ENCODE peak calls at places on chromosomes 3 and 15, in nine cellular contexts. C is CD8-positive, alpha-beta T cell; R is fibroblast of lung; E is K562; U is GM23338; Z is psoas muscle; I is lower leg skin; X is prostate gland; W is A673. P is an unnamed sample.

GRCh38 chr15:100703032-100703578 is 100.7 kb downstream of the ASB7 start:
- DNase-seq in C (no peak), R (peak), E (peak), U (no peak), Z (no peak), I (peak), X (no peak), W (no peak), P (peak)

GRCh38 chr3:47362704-47363103 is 18.1 kb upstream of the PTPN23 start:
- DNase-seq in C (no peak), R (no peak), E (no peak), U (no peak), Z (no peak), I (no peak), X (no peak), W (no peak), P (peak)

GRCh38 chr3:39180546-39181346 is 11.6 kb downstream of the XIRP1 start:
- DNase-seq in C (peak), R (peak), E (peak), U (peak), Z (peak), I (peak), X (peak), W (peak), P (peak)

GRCh38 chr3:155391583-155391982 is 98.1 kb upstream of the STRIT1 start:
- DNase-seq in C (no peak), R (peak), E (no peak), U (peak), Z (no peak), I (no peak), X (no peak), W (peak), P (peak)

GRCh38 chr3:159128628-159129027 is 326.8 kb downstream of the MFSD1 start:
- DNase-seq in C (no peak), R (no peak), E (no peak), U (no peak), Z (no peak), I (no peak), X (no peak), W (no peak), P (peak)

GRCh38 chr3:35758358-35758757 is 119.0 kb downstream of the ARPP21 start:
- DNase-seq in C (no peak), R (no peak), E (no peak), U (peak), Z (no peak), I (no peak), X (no peak), W (no peak), P (no peak)

GRCh38 chr3:104298662-104299061 is 1068.0 kb upstream of the ALCAM start:
- DNase-seq in C (no peak), R (no peak), E (no peak), U (no peak), Z (no peak), I (no peak), X (no peak), W (no peak), P (no peak)

GRCh38 chr3:172787746-172788145 is 37.2 kb downstream of the ECT2 start:
- DNase-seq in C (no peak), R (peak), E (no peak), U (no peak), Z (no peak), I (no peak), X (no peak), W (no peak), P (peak)

GRCh38 chr3:30549600-30549999 is 56.8 kb upstream of the TGFBR2 start:
- DNase-seq in C (no peak), R (no peak), E (no peak), U (peak), Z (no peak), I (no peak), X (no peak), W (peak), P (no peak)

GRCh38 chr3:174403831-174404230 is 455.3 kb upstream of the NAALADL2 start:
- DNase-seq in C (no peak), R (no peak), E (no peak), U (no peak), Z (no peak), I (no peak), X (no peak), W (no peak), P (no peak)

GRCh38 chr3:48039487-48040190 is 23.4 kb upstream of the MAP4 start:
- DNase-seq in C (no peak), R (peak), E (no peak), U (peak), Z (no peak), I (no peak), X (no peak), W (peak), P (peak)

GRCh38 chr15:88219623-88220022 is 36.9 kb downstream of the NTRK3 start:
- DNase-seq in C (no peak), R (no peak), E (no peak), U (no peak), Z (no peak), I (no peak), X (no peak), W (no peak), P (no peak)

GRCh38 chr3:33911525-33912322 is 113.3 kb downstream of the PDCD6IP start:
- DNase-seq in C (no peak), R (peak), E (peak), U (no peak), Z (no peak), I (no peak), X (no peak), W (no peak), P (peak)

GRCh38 chr3:192869131-192870027 is 48.3 kb downstream of the MB21D2 start:
- DNase-seq in C (no peak), R (peak), E (no peak), U (no peak), Z (peak), I (no peak), X (no peak), W (peak), P (peak)

GRCh38 chr3:130700541-130700940 is 46.1 kb downstream of the PIK3R4 start:
- DNase-seq in C (no peak), R (peak), E (no peak), U (no peak), Z (no peak), I (no peak), X (no peak), W (peak), P (peak)

GRCh38 chr15:44550256-44550655 is 13.3 kb downstream of the EIF3J start:
- DNase-seq in C (peak), R (peak), E (no peak), U (no peak), Z (no peak), I (no peak), X (no peak), W (peak), P (peak)

GRCh38 chr15:31486506-31486905 is 159.9 kb downstream of the KLF13 start:
- DNase-seq in C (no peak), R (no peak), E (no peak), U (peak), Z (no peak), I (peak), X (no peak), W (no peak), P (no peak)

GRCh38 chr15:82647835-82648256 is 683 bp upstream of the CPEB1 start:
- DNase-seq in C (peak), R (no peak), E (peak), U (peak), Z (peak), I (peak), X (no peak), W (no peak), P (no peak)

GRCh38 chr3:183629546-183630301 is 5.7 kb upstream of the KLHL24 start:
- DNase-seq in C (no peak), R (no peak), E (peak), U (peak), Z (no peak), I (no peak), X (no peak), W (no peak), P (peak)

GRCh38 chr3:111695584-111696213 is 100.6 kb upstream of the ZBED2 start:
- DNase-seq in C (no peak), R (peak), E (no peak), U (no peak), Z (no peak), I (no peak), X (no peak), W (peak), P (peak)

GRCh38 chr3:123331651-123332050 is 117.2 kb downstream of the ADCY5 start:
- DNase-seq in C (no peak), R (no peak), E (no peak), U (no peak), Z (no peak), I (no peak), X (no peak), W (no peak), P (no peak)

GRCh38 chr3:127286571-127287140 is 1.2 kb downstream of the PRR20G start:
- DNase-seq in C (no peak), R (no peak), E (no peak), U (no peak), Z (no peak), I (no peak), X (no peak), W (peak), P (peak)

GRCh38 chr3:12660196-12660595 is 3.7 kb downstream of the RAF1 start:
- DNase-seq in C (no peak), R (no peak), E (no peak), U (no peak), Z (no peak), I (no peak), X (no peak), W (no peak), P (no peak)

GRCh38 chr3:194396561-194396896 is 2.5 kb downstream of the GP5 start:
- DNase-seq in C (no peak), R (no peak), E (no peak), U (no peak), Z (no peak), I (no peak), X (no peak), W (no peak), P (no peak)
- H3K4me3 ChIP-seq in C (peak), R (no peak), E (no peak), U (peak), Z (peak), I (no peak), X (peak), W (no peak), P (no peak)

GRCh38 chr3:136932978-136933812 is 24.6 kb upstream of the IL20RB start:
- DNase-seq in C (no peak), R (no peak), E (no peak), U (no peak), Z (no peak), I (no peak), X (peak), W (no peak), P (no peak)

GRCh38 chr3:136931587-136931986 is 26.2 kb upstream of the IL20RB start:
- DNase-seq in C (no peak), R (no peak), E (no peak), U (no peak), Z (no peak), I (no peak), X (no peak), W (no peak), P (no peak)

GRCh38 chr3:136928240-136928639 is 29.5 kb upstream of the IL20RB start:
- DNase-seq in C (no peak), R (no peak), E (no peak), U (no peak), Z (no peak), I (no peak), X (no peak), W (no peak), P (no peak)

GRCh38 chr3:136929984-136930671 is 27.7 kb upstream of the IL20RB start:
- DNase-seq in C (no peak), R (peak), E (no peak), U (no peak), Z (peak), I (peak), X (peak), W (peak), P (peak)

DNA sequence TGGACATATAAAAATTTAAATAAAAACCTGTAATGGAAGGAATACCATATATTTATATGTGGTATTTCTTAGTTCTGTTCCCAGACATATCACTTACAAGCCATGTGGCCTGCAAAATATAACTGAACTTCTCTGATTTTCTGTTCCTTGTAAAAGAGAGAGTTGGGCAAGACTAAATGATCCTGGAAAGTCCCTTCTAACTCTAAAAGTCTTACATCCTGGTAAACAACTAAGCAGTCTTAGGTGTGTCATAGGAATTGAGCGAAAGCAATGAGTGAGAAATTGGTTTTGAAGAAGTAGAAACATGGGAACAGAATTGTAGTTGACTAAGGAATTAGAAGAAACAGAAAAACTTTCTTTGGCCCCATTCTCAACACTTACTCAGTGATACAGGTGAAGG is 25.3 kb upstream of the IL20RB start:
- DNase-seq in C (no peak), R (no peak), E (no peak), U (no peak), Z (no peak), I (no peak), X (no peak), W (no peak), P (peak)
- TF ChIP-seq CTCF in C (no peak), R (no peak), E (no peak), U (no peak), Z (no peak), I (no peak), X (no peak), W (no peak), P (no peak)

DNA sequence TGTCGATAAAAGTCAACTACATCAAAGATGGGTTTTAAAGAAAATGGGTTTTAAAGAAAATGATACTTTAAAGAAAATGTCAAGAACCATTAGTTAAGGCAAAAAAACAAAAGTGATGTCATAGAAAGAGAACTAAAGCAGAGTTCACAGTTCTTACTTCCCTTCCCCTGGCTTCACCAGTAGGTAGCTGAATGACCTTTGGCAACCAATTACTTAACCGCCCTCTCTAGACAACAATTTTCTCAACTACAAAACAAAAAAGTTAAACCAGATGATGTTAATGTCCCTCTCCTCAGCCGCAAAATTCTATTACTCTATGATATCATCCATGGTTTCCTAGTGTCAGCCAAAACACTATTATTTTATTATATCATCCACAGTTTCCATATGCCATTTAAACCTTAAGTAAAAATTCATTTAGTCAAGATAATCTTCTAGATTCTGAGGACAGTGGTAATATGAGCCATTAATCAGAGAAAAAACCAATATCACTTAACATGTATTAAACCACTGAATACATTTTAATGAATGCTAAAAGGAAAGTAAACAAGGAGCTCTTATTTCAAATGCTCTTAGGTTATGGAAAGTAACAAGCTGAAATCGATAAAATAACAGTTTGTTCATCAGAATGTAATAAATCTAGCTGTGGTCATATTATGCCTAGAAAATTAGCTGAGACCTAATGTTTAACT is 13.1 kb downstream of the RYK start:
- DNase-seq in C (no peak), R (no peak), E (no peak), U (no peak), Z (no peak), I (no peak), X (no peak), W (no peak), P (no peak)
- H3K4me3 ChIP-seq in C (no peak), R (no peak), E (no peak), U (no peak), Z (no peak), I (no peak), X (no peak), W (no peak), P (no peak)

GRCh38 chr3:143977326-143978262 is 6.0 kb downstream of the DIPK2A start:
- DNase-seq in C (no peak), R (peak), E (peak), U (no peak), Z (no peak), I (no peak), X (no peak), W (no peak), P (peak)
- TF ChIP-seq CTCF in C (no peak), R (no peak), E (no peak), U (no peak), Z (no peak), I (no peak), X (no peak), W (no peak), P (no peak)

DNA sequence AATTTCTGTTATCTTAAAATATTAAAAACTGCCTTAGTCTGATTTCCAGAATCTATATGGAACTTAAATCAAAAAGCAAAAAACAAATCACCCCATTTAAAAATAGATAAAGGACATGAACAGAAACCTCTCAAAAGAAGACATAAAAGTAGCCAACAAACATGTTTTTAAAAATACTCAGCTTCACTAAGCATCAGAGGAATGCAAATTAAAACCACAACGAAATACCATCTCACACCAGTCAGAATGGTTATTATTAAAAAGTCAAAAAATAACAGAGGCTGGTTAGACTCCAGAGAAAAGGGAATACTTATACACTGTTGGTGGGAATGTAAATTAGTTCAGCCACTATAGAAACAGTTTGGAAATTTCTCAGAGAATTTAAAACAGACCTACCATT is 367.9 kb downstream of the ZIC4 start:
- DNase-seq in C (no peak), R (no peak), E (no peak), U (no peak), Z (no peak), I (no peak), X (no peak), W (no peak), P (no peak)
- H3K4me3 ChIP-seq in C (no peak), R (no peak), E (no peak), U (no peak), Z (no peak), I (no peak), X (no peak), W (no peak), P (no peak)

DNA sequence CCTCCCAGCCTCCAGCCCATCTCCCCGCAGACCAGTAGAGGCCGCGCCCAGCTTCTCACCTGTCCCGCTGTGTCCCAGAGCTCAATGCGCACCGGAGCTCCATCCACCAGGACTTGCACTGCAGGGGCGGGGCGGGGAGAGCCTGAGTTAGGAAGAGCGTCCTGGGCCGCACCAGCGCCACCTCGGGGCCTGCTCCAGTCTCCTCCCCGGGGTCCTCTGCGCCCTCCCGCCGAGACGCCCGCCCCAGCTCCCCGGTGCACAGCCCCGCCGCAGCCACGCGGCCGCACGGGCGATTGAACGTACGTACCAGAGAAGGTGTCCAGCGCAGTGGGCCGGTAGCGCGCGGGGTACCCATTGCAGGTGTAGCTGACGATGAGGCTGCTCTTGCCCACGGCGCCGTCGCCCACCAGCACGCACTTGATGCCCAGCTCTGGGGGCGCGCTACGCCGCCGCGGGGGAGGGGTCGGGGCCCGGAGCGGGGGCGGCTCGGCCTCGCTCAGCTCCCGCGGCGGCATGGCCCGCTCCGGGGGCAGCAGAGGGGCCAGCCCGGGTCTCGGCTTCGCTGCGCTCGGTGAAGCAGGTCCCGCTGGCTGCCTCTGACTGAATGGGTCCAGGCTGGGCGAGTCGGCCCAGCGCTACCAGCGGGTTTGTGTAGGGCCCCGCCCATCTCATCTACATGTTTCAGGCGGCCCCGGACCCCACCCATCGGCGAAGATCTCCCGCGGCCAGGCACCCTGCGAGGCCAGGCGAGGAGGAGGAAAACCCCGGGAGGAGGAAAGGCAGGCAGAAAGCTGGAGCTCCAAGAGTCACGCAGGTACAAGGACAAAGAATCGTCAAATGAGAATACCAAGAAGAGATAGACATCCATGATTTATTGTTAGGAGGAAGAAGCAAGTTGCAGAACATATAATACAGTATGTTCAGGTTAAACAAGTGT is at the start of gene RHOV:
- DNase-seq in C (peak), R (peak), E (peak), U (peak), Z (peak), I (peak), X (peak), W (peak), P (peak)
- TF ChIP-seq CTCF in C (peak), R (no peak), E (peak), U (peak), Z (peak), I (no peak), X (no peak), W (peak), P (no peak)

DNA sequence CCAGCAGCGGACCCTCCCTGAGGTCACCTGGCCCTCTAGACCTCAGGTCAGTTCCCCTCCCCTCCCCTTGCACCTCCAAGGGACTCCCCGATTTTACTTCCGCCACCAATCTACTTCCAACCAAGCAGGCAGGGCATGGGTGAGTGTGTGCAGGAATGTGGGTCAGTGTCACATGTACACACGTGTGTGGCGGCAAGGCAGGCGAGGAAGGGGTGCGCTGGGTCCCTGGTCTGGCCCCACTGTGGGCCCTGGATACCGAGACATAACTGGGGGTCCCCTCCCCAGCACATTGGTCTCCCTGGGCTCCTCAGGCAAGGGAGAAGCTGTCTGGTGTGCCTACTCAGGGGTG is 14.3 kb downstream of the CSPG4 start:
- DNase-seq in C (no peak), R (no peak), E (no peak), U (no peak), Z (no peak), I (no peak), X (no peak), W (no peak), P (no peak)
- H3K4me3 ChIP-seq in C (no peak), R (no peak), E (no peak), U (no peak), Z (no peak), I (no peak), X (no peak), W (no peak), P (no peak)